ENCODE peak calls at places on chromosomes 3 and 15, in eight cellular contexts. U, J, E, D, M, I, X and G are unnamed samples.

GRCh38 chr15:33374181-33375006 is 63.6 kb downstream of the RYR3 start:
- DNase-seq in U (no peak), J (no peak), E (no peak), D (no peak), M (no peak), I (no peak), X (no peak), G (no peak)

GRCh38 chr15:83380026-83380425 is 67.1 kb upstream of the SH3GL3 start:
- DNase-seq in U (no peak), J (no peak), E (peak), D (peak), M (no peak), I (no peak), X (no peak), G (peak)

GRCh38 chr3:45736707-45737106 is 47.5 kb downstream of the SACM1L start:
- DNase-seq in U (no peak), J (no peak), E (no peak), D (no peak), M (no peak), I (no peak), X (no peak), G (no peak)

GRCh38 chr3:51538115-51538458 is 432 bp upstream of the RAD54L2 start:
- DNase-seq in U (no peak), J (no peak), E (no peak), D (peak), M (no peak), I (no peak), X (peak), G (no peak)

GRCh38 chr3:125340121-125340520 is 35.0 kb downstream of the ZNF148 start:
- DNase-seq in U (no peak), J (no peak), E (no peak), D (no peak), M (no peak), I (no peak), X (no peak), G (no peak)

GRCh38 chr15:95826388-95826781 is 504.1 kb upstream of the NR2F2 start:
- DNase-seq in U (no peak), J (no peak), E (no peak), D (no peak), M (no peak), I (no peak), X (no peak), G (no peak)

GRCh38 chr3:43923101-43923979 is 232.6 kb downstream of the ABHD5 start:
- DNase-seq in U (no peak), J (no peak), E (no peak), D (no peak), M (no peak), I (peak), X (no peak), G (no peak)

GRCh38 chr3:12465151-12465795 is 19.0 kb upstream of the TSEN2 start:
- DNase-seq in U (no peak), J (no peak), E (no peak), D (no peak), M (no peak), I (no peak), X (no peak), G (no peak)

GRCh38 chr3:70608434-70608833 is 296.0 kb upstream of the MDFIC2 start:
- DNase-seq in U (no peak), J (no peak), E (no peak), D (no peak), M (no peak), I (peak), X (no peak), G (no peak)

GRCh38 chr15:99016680-99017321 is 9.2 kb upstream of the PGPEP1L start:
- DNase-seq in U (no peak), J (no peak), E (no peak), D (peak), M (peak), I (no peak), X (peak), G (peak)

GRCh38 chr15:41969851-41970431 is 2.4 kb downstream of the EHD4 start:
- DNase-seq in U (peak), J (no peak), E (no peak), D (no peak), M (no peak), I (no peak), X (peak), G (no peak)

GRCh38 chr15:60070838-60071493 is 66.9 kb downstream of the FOXB1 start:
- DNase-seq in U (no peak), J (no peak), E (no peak), D (no peak), M (peak), I (no peak), X (no peak), G (peak)

GRCh38 chr3:61574854-61575253 is 13.5 kb downstream of the PTPRG start:
- DNase-seq in U (no peak), J (no peak), E (no peak), D (no peak), M (peak), I (no peak), X (peak), G (no peak)

GRCh38 chr3:134904333-134904771 is 109.3 kb downstream of the EPHB1 start:
- DNase-seq in U (peak), J (no peak), E (no peak), D (no peak), M (no peak), I (peak), X (no peak), G (no peak)

GRCh38 chr3:151581046-151581445 is 120.2 kb upstream of the IGSF10 start:
- DNase-seq in U (no peak), J (no peak), E (no peak), D (no peak), M (no peak), I (no peak), X (peak), G (no peak)

GRCh38 chr3:112682361-112682760 is 41.4 kb upstream of the CCDC80 start:
- DNase-seq in U (no peak), J (no peak), E (no peak), D (no peak), M (peak), I (no peak), X (no peak), G (no peak)

GRCh38 chr3:39192490-39193092 is at the start of gene XIRP1:
- DNase-seq in U (no peak), J (no peak), E (no peak), D (no peak), M (peak), I (no peak), X (no peak), G (no peak)

GRCh38 chr3:126056681-126057546 is 27.0 kb downstream of the SLC41A3 start:
- DNase-seq in U (no peak), J (no peak), E (no peak), D (no peak), M (peak), I (no peak), X (no peak), G (peak)

GRCh38 chr3:37144806-37145205 is 29.6 kb downstream of the LRRFIP2 start:
- DNase-seq in U (no peak), J (no peak), E (no peak), D (no peak), M (no peak), I (no peak), X (no peak), G (no peak)

GRCh38 chr15:101394056-101394630 is 95.4 kb downstream of the PCSK6 start:
- DNase-seq in U (no peak), J (no peak), E (no peak), D (no peak), M (no peak), I (no peak), X (no peak), G (no peak)

GRCh38 chr3:98343647-98344507 is 9.8 kb upstream of the OR5K4 start:
- DNase-seq in U (no peak), J (no peak), E (peak), D (peak), M (peak), I (peak), X (peak), G (peak)

GRCh38 chr3:99602183-99602582 is 36.2 kb upstream of the COL8A1 start:
- DNase-seq in U (no peak), J (no peak), E (no peak), D (no peak), M (no peak), I (no peak), X (no peak), G (no peak)

GRCh38 chr3:194569252-194569651 is 64.0 kb downstream of the TMEM44 start:
- DNase-seq in U (no peak), J (no peak), E (no peak), D (no peak), M (no peak), I (no peak), X (no peak), G (no peak)

GRCh38 chr15:98705070-98705469 is 56.7 kb downstream of the IGF1R start:
- DNase-seq in U (no peak), J (no peak), E (no peak), D (no peak), M (no peak), I (no peak), X (no peak), G (no peak)

GRCh38 chr15:65638681-65639089 is 16.9 kb downstream of the SLC24A1 start:
- DNase-seq in U (peak), J (no peak), E (peak), D (peak), M (peak), I (peak), X (peak), G (peak)

GRCh38 chr3:130433306-130433705 is 83.7 kb upstream of the COL6A6 start:
- DNase-seq in U (no peak), J (no peak), E (no peak), D (no peak), M (no peak), I (no peak), X (no peak), G (no peak)

GRCh38 chr15:99335508-99335907 is 84.2 kb downstream of the LRRC28 start:
- DNase-seq in U (no peak), J (no peak), E (no peak), D (no peak), M (no peak), I (no peak), X (no peak), G (no peak)

GRCh38 chr3:101279162-101279561 is 41.2 kb downstream of the IMPG2 start:
- DNase-seq in U (no peak), J (no peak), E (no peak), D (no peak), M (peak), I (no peak), X (no peak), G (no peak)

GRCh38 chr3:101281616-101282015 is 38.8 kb downstream of the IMPG2 start:
- DNase-seq in U (no peak), J (no peak), E (no peak), D (no peak), M (no peak), I (no peak), X (no peak), G (no peak)

GRCh38 chr3:101284757-101285156 is 35.6 kb downstream of the IMPG2 start:
- DNase-seq in U (no peak), J (no peak), E (no peak), D (no peak), M (no peak), I (no peak), X (no peak), G (no peak)

DNA sequence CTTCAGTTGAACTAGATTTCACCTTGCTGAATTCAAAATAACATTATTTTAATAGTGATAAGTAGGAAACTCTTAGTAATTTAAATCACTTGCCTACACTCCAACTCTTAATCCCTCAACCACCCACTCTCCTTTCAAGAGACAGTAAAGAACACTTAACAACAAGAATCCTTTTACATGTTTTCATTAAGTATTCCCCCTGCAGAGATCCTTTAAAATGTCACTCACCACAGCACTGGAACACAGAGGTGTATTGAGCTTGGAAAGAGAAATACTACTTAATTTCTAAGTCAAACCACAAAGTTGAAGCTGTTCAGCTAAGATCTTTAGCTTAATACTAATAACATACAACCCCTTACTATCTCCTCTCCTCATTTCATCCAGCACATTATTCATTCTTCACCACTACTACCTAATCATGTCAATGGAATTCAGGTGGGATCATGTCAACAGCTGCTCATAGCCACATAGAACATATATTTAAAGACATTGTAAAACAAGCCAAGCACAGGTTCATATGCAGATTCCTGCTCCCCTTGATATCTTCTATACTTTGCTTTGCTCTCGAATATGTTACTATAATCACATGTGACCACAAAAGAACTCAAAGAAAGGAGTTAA is 40.5 kb downstream of the IMPG2 start:
- DNase-seq in U (no peak), J (no peak), E (no peak), D (no peak), M (peak), I (no peak), X (no peak), G (no peak)
- TF ChIP-seq POLR2A in U (no peak), J (no peak), E (no peak), D (no peak), M (no peak), I (no peak), X (no peak), G (no peak)

GRCh38 chr3:15429080-15429479 is 1.7 kb downstream of the EAF1 start:
- DNase-seq in U (no peak), J (no peak), E (no peak), D (no peak), M (no peak), I (no peak), X (no peak), G (no peak)

GRCh38 chr3:15427981-15428380 is 583 bp downstream of the EAF1 start:
- DNase-seq in U (no peak), J (peak), E (no peak), D (no peak), M (no peak), I (peak), X (no peak), G (no peak)

GRCh38 chr3:15428539-15428938 is 1.1 kb downstream of the EAF1 start:
- DNase-seq in U (no peak), J (no peak), E (no peak), D (no peak), M (peak), I (no peak), X (peak), G (peak)

GRCh38 chr3:15426579-15427118 is 695 bp downstream of the METTL6 start:
- DNase-seq in U (no peak), J (no peak), E (no peak), D (no peak), M (no peak), I (no peak), X (no peak), G (no peak)

DNA sequence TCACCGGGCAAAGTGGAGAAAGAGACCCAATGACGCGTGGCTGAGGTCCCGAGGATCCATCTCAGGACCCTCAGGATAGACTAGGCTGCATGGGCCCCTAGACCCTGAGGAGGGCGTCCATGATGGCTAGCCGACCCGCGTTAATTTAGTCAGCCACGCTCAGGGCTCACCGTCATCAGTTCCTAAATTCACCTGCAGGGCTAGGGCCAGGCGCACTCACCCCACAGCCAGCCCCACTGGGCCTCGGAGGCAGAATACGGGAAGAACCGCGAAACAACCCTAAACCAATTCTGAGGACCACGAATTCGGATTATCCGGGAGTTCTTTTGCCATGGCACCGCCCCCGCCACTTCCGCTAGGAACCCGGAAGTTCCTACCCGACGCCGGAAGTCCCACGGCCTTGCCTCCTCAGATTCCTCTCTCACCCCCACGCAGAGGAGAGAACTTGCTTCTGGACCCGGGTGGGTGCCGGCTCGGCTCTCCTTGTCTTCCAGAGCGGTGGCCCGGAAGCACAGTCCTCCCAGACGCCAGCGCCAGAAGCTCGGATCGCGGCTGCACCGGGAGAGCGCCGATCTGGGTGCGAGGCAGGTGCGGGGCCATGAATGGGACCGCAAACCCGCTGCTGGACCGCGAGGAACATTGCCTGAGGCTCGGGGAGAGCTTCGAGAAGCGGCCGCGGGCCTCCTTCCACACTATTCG is at the start of the genes EAF1 and METTL6:
- DNase-seq in U (peak), J (peak), E (peak), D (peak), M (peak), I (peak), X (peak), G (peak)
- TF ChIP-seq POLR2A in U (peak), J (peak), E (peak), D (peak), M (peak), I (no peak), X (peak), G (peak)

GRCh38 chr3:187742351-187743171 is 2.7 kb downstream of the BCL6 start:
- DNase-seq in U (no peak), J (no peak), E (no peak), D (no peak), M (peak), I (peak), X (peak), G (no peak)

GRCh38 chr3:187746059-187746453 is 788 bp upstream of the BCL6 start:
- DNase-seq in U (no peak), J (no peak), E (no peak), D (no peak), M (no peak), I (no peak), X (peak), G (no peak)

GRCh38 chr3:187745201-187746058 is at the start of gene BCL6:
- DNase-seq in U (no peak), J (peak), E (peak), D (peak), M (peak), I (peak), X (peak), G (peak)

GRCh38 chr3:187743195-187744141 is 1.8 kb downstream of the BCL6 start:
- DNase-seq in U (no peak), J (peak), E (no peak), D (peak), M (peak), I (peak), X (peak), G (no peak)

GRCh38 chr3:187744169-187745151 is 808 bp downstream of the BCL6 start:
- DNase-seq in U (no peak), J (peak), E (no peak), D (peak), M (peak), I (peak), X (peak), G (no peak)
- TF ChIP-seq POLR2A in U (no peak), J (no peak), E (no peak), D (no peak), M (no peak), I (no peak), X (no peak), G (no peak)

GRCh38 chr3:191238321-191238817 is 39.3 kb downstream of the OSTN start:
- DNase-seq in U (no peak), J (no peak), E (no peak), D (no peak), M (peak), I (no peak), X (no peak), G (no peak)
- TF ChIP-seq POLR2A in U (no peak), J (no peak), E (no peak), D (no peak), M (no peak), I (no peak), X (no peak), G (no peak)

GRCh38 chr3:49132437-49133225 is at the start of gene LAMB2:
- DNase-seq in U (no peak), J (peak), E (peak), D (peak), M (peak), I (peak), X (no peak), G (peak)
- TF ChIP-seq POLR2A in U (no peak), J (peak), E (no peak), D (peak), M (peak), I (no peak), X (no peak), G (peak)